ENCODE peak calls at places on chromosomes 3 and 15, in six cellular contexts. Y is GM12878, H is IMR-90, R is K562, G is HepG2, E is H1. S is an unnamed sample.

GRCh38 chr15:39312984-39313383 is 267.9 kb upstream of the THBS1 start:
- DNase-seq in H (no peak), Y (no peak), E (peak), G (peak), R (peak), S (no peak)

GRCh38 chr15:40344631-40345120 is 3.9 kb upstream of the CCDC9B start:
- DNase-seq in R (peak), H (peak), E (no peak), Y (no peak), G (peak), S (peak)

GRCh38 chr15:71136159-71137137 is 21.2 kb downstream of the THSD4 start:
- DNase-seq in Y (no peak), H (peak), E (no peak), R (no peak), G (no peak), S (peak)

GRCh38 chr3:58414538-58415197 is 19.0 kb downstream of the PDHB start:
- DNase-seq in Y (no peak), H (peak), E (no peak), G (peak), R (peak), S (peak)

GRCh38 chr3:171157286-171157685 is 130.8 kb upstream of the SLC2A2 start:
- DNase-seq in E (no peak), Y (no peak), H (no peak), G (peak), R (no peak), S (no peak)

GRCh38 chr3:49869525-49870126 is at the start of gene CAMKV:
- DNase-seq in R (peak), G (no peak), Y (no peak), E (no peak), H (no peak), S (no peak)

GRCh38 chr3:183116051-183116614 is 16.8 kb upstream of the MCCC1 start:
- DNase-seq in H (no peak), E (peak), R (peak), G (peak), Y (no peak), S (peak)

GRCh38 chr15:74393423-74393822 is 26.0 kb upstream of the CYP11A1 start:
- DNase-seq in E (no peak), H (no peak), Y (no peak), R (no peak), G (no peak), S (no peak)

GRCh38 chr3:73432021-73432722 is 192.6 kb downstream of the PDZRN3 start:
- DNase-seq in G (peak), H (peak), E (no peak), Y (no peak), R (peak), S (peak)

GRCh38 chr15:66761723-66762595 is 59.9 kb downstream of the SMAD6 start:
- DNase-seq in G (no peak), E (no peak), H (no peak), Y (no peak), R (no peak), S (peak)

GRCh38 chr3:140832883-140833282 is 108.8 kb upstream of the SLC25A36 start:
- DNase-seq in Y (no peak), R (no peak), G (no peak), H (no peak), E (no peak), S (no peak)

GRCh38 chr3:23495507-23495906 is 292.4 kb downstream of the UBE2E2 start:
- DNase-seq in H (peak), G (no peak), E (no peak), Y (no peak), R (no peak), S (no peak)

GRCh38 chr3:185215873-185216586 is 37.8 kb downstream of the EHHADH start:
- DNase-seq in R (no peak), G (peak), H (peak), E (no peak), Y (no peak), S (peak)

GRCh38 chr3:73143821-73144237 is 82.4 kb downstream of the EBLN2 start:
- DNase-seq in H (no peak), G (no peak), R (peak), Y (no peak), E (no peak), S (no peak)

GRCh38 chr15:40845511-40846284 is 1.9 kb downstream of the SPINT1 start:
- DNase-seq in E (no peak), R (no peak), H (no peak), Y (no peak), G (peak), S (no peak)

GRCh38 chr15:32687556-32687955 is 30.2 kb upstream of the GREM1 start:
- DNase-seq in R (no peak), H (peak), G (no peak), E (no peak), Y (no peak), S (peak)

GRCh38 chr3:64408770-64409169 is 183.5 kb upstream of the PRICKLE2 start:
- DNase-seq in G (no peak), E (no peak), H (peak), Y (no peak), R (no peak), S (no peak)

GRCh38 chr3:38130631-38131065 is 6.3 kb downstream of the ACAA1 start:
- DNase-seq in Y (no peak), R (no peak), H (no peak), E (no peak), G (no peak), S (no peak)
- TF ChIP-seq USF2 in Y (no peak), R (no peak), H (no peak), E (no peak), G (no peak), S (no peak)

GRCh38 chr15:29910068-29910467 is 87.8 kb upstream of the TJP1 start:
- DNase-seq in E (no peak), Y (no peak), G (no peak), R (no peak), H (no peak), S (no peak)

GRCh38 chr15:29917600-29918597 is 95.6 kb upstream of the TJP1 start:
- DNase-seq in Y (no peak), E (no peak), G (no peak), R (no peak), H (peak), S (peak)

GRCh38 chr15:29911705-29912104 is 89.4 kb upstream of the TJP1 start:
- DNase-seq in H (peak), G (no peak), R (no peak), Y (no peak), E (no peak), S (no peak)

GRCh38 chr15:29914441-29915053 is 92.3 kb upstream of the TJP1 start:
- DNase-seq in R (no peak), Y (no peak), G (no peak), H (no peak), E (no peak), S (no peak)

DNA sequence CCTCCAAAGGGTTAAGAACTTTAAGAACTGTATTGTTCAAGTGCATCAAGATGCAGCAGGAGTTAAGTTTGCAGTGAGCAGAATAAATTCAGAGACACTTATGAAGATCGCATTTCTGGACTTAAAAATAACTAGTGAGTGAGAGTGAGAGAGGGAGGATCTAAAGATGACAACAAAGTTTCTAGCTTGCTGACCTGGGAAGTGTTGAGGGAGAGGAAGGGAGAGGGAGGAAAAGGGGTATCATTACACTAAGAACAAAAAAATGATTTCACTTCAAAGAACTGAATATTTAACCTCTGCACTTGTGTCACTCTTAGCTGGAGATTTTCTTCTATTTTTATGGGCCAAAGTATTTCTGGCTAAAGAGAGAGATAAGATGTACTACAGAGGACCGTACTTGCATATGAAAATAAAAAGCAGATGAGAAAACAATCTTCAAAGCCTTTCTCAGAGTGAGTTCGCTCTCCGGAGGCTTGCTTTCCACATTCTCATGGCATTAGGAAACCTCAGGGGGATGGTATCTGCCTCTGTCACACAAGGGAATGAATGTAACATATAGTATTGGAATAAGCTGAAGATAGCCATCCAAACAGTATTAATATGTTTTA is 91.4 kb upstream of the TJP1 start:
- DNase-seq in G (no peak), Y (no peak), R (no peak), E (no peak), H (peak), S (no peak)
- TF ChIP-seq POLR2A in G (no peak), Y (no peak), R (no peak), E (no peak), H (no peak), S (no peak)

GRCh38 chr3:5389057-5389456 is 201.6 kb downstream of the EDEM1 start:
- DNase-seq in E (no peak), G (peak), Y (no peak), H (no peak), R (no peak), S (peak)
- TF ChIP-seq USF2 in E (no peak), G (no peak), Y (no peak), H (no peak), R (no peak), S (no peak)

GRCh38 chr15:68819451-68820204 is 1.1 kb downstream of the ANP32A start:
- DNase-seq in R (peak), H (peak), G (peak), E (no peak), Y (no peak), S (peak)
- TF ChIP-seq POLR2A in R (peak), H (no peak), G (peak), E (peak), Y (peak), S (no peak)

GRCh38 chr3:176920806-176921205 is 276.5 kb downstream of the TBL1XR1 start:
- DNase-seq in E (no peak), Y (no peak), R (no peak), H (peak), G (peak), S (no peak)

GRCh38 chr3:176926034-176926433 is 271.2 kb downstream of the TBL1XR1 start:
- DNase-seq in E (no peak), H (no peak), R (no peak), Y (no peak), G (no peak), S (no peak)

GRCh38 chr3:176914764-176915163 is 282.5 kb downstream of the TBL1XR1 start:
- DNase-seq in E (no peak), H (no peak), Y (no peak), R (no peak), G (no peak), S (no peak)

GRCh38 chr3:176916777-176917176 is 280.5 kb downstream of the TBL1XR1 start:
- DNase-seq in H (no peak), G (no peak), R (no peak), Y (no peak), E (peak), S (no peak)

GRCh38 chr3:176919836-176920760 is 277.2 kb downstream of the TBL1XR1 start:
- DNase-seq in G (peak), Y (no peak), E (no peak), H (peak), R (no peak), S (peak)
- TF ChIP-seq USF2 in G (no peak), Y (no peak), E (no peak), H (peak), R (no peak), S (no peak)

GRCh38 chr15:94607176-94607654 is 375.9 kb downstream of the MCTP2 start:
- DNase-seq in R (no peak), H (no peak), Y (no peak), G (no peak), E (no peak), S (no peak)
- TF ChIP-seq POLR2A in R (no peak), H (no peak), Y (no peak), G (no peak), E (no peak), S (no peak)

GRCh38 chr3:27578032-27578431 is 93.8 kb upstream of the SLC4A7 start:
- DNase-seq in H (peak), G (no peak), Y (no peak), E (no peak), R (no peak), S (no peak)
- TF ChIP-seq USF2 in H (no peak), G (no peak), Y (no peak), E (no peak), R (no peak), S (no peak)

GRCh38 chr3:113897373-113897777 is 50.4 kb upstream of the ZDHHC23 start:
- DNase-seq in G (no peak), H (no peak), R (no peak), Y (no peak), E (no peak), S (no peak)
- TF ChIP-seq POLR2A in G (no peak), H (no peak), R (no peak), Y (no peak), E (no peak), S (no peak)